ENCODE peak calls at places on chromosome 10, in nine cellular contexts. Q is mammary epithelial cell, Z is fibroblast of lung, A is PC-3, X is neural progenitor cell, S is H9, N is osteoblast, W is IMR-90, R is Karpas-422. K is an unnamed sample.

GRCh38 chr10:76830218-76830617 is 807.4 kb downstream of the KCNMA1 start:
- DNase-seq in N (no peak), W (no peak), S (no peak), Q (no peak), A (no peak), X (no peak), R (peak; percentile 9), Z (no peak), K (no peak)

GRCh38 chr10:14329609-14330246 is 996 bp downstream of the FRMD4A start:
- DNase-seq in S (peak; percentile 59), Z (no peak), A (no peak), Q (no peak), W (peak; percentile 0), X (peak; percentile 39), N (no peak), R (no peak), K (no peak)

GRCh38 chr10:48574322-48574796 is 30.5 kb downstream of the ARHGAP22 start:
- DNase-seq in X (no peak), Q (no peak), W (no peak), R (peak; percentile 83), Z (no peak), A (no peak), S (peak; percentile 22), N (no peak), K (no peak)

GRCh38 chr10:13087986-13088618 is 11.9 kb upstream of the OPTN start:
- DNase-seq in N (peak; percentile 71), Z (peak; percentile 81), X (no peak), S (no peak), Q (peak; percentile 50), R (no peak), W (peak; percentile 90), A (peak; percentile 55), K (peak; percentile 77)

GRCh38 chr10:80410122-80410521 is 1.8 kb downstream of the PRXL2A start:
- DNase-seq in R (no peak), A (no peak), S (no peak), Z (no peak), W (no peak), Q (no peak), X (no peak), N (peak; percentile 77), K (no peak)

GRCh38 chr10:58743466-58744115 is 230.9 kb downstream of the BICC1 start:
- DNase-seq in W (peak; percentile 85), N (peak; percentile 65), R (no peak), X (peak; percentile 70), S (no peak), A (no peak), Q (no peak), Z (no peak), K (no peak)

GRCh38 chr10:77377678-77378352 is 259.8 kb downstream of the KCNMA1 start:
- DNase-seq in X (no peak), W (no peak), Q (no peak), S (peak; percentile 42), N (no peak), R (no peak), Z (no peak), A (peak; percentile 44), K (peak; percentile 20)

GRCh38 chr10:85995791-85996190 is 370.8 kb downstream of the GRID1 start:
- DNase-seq in W (peak; percentile 0), R (peak; percentile 65), S (no peak), Z (no peak), N (no peak), X (peak; percentile 55), Q (peak; percentile 26), A (peak; percentile 43), K (peak; percentile 6)

GRCh38 chr10:103986360-103986759 is 19.4 kb downstream of the SLK start:
- DNase-seq in Q (peak; percentile 19), X (no peak), R (no peak), S (no peak), N (no peak), A (no peak), W (no peak), Z (no peak), K (no peak)

GRCh38 chr10:35903021-35903420 is 260.9 kb upstream of the FZD8 start:
- DNase-seq in R (no peak), Q (no peak), X (no peak), N (no peak), S (no peak), A (no peak), Z (no peak), W (no peak), K (no peak)

GRCh38 chr10:70328987-70329386 is 45.2 kb upstream of the NPFFR1 start:
- DNase-seq in S (no peak), W (peak; percentile 28), A (peak; percentile 46), Z (peak; percentile 7), X (no peak), Q (peak; percentile 35), R (no peak), N (peak; percentile 97), K (no peak)

DNA sequence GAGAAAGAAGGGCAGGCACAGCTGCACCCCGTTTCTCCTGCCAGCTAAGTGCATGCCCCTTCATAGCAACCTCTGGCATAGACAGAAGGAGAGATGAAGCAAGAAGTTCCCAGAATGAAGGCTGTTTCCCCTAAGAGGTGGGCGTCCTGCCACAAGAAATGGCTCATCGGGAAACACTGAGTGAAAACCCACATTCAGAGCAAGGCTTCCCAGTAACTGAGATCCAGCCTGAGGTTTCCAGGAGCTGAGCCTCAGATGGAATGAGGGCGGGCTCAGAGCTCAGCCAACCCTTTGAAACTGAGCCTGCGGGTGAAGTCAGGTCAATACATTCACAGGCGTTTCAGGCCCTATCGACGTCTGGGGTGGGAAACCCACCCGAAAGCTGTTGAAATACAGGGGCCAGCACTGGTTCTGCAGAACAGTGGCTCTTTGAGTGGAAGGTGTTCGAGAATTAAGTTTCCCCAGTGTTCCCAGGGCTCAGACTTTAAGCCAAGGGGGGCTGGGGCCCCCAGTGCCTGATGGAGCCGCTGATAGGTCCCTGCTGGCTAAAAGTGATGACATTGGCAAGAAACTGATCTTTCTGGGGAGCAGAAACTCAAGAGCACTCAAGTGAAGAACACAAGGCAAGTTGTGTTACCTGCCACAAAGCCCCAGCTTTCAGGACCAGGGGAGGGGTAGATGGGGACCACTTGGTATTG is 510.2 kb downstream of the RPS24 start:
- DNase-seq in Z (peak; percentile 97), A (no peak), W (peak; percentile 94), Q (no peak), X (peak; percentile 38), S (no peak), R (no peak), N (peak; percentile 91), K (no peak)
- H3K4me1 ChIP-seq in Z (peaks cover 23% of the 10 kb centered on the region), A (peaks cover 2% of the 10 kb centered on the region), W (peaks cover 36% of the 10 kb centered on the region), Q (no peaks in the 10 kb centered on the region), X (peaks cover 13% of the 10 kb centered on the region), S (no peaks in the 10 kb centered on the region), R (no peaks in the 10 kb centered on the region), N (peaks cover 41% of the 10 kb centered on the region), K (no peaks in the 10 kb centered on the region)

DNA sequence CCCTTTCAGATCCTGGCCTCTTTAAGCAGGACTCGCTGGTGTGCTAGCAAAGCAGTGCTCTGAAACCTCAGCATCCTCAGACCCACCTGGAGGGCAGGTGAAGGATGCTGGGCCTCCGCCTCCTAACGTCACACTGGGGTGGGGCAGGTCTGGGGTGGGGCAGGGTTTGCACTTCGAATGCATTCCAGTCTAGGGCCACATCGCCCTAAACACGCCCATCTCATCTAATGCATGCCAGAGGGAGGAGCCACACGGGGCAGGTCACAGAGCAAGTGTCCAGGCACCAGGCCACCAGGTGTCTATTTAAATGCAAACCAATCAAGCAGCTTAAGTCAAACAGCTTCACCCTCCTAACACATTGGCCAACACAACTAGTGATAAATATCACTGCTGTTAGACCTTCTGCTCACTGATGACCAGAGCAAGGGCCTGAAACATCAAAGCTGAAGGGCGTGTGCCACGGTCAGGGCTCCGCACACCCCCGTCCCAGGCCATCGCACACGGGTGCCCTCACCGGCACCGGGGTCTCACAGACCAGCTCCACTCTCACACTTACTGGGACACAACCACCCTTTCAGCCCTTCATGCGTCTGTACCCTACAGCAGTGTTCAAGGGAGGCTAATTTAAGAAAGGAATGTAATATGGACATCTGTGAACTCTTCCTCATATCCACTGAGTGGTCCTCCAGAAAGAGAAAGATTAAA is 47.1 kb downstream of the DIP2C start:
- DNase-seq in N (peak; percentile 60), Q (no peak), A (peak; percentile 7), Z (no peak), S (no peak), X (no peak), W (no peak), R (no peak), K (no peak)
- H4K20me1 ChIP-seq in N (peaks cover 63% of the 10 kb centered on the region), Q (no peaks in the 10 kb centered on the region), A (no peaks in the 10 kb centered on the region), Z (no peaks in the 10 kb centered on the region), S (no peaks in the 10 kb centered on the region), X (peaks cover 73% of the 10 kb centered on the region), W (peaks cover 82% of the 10 kb centered on the region), R (no peaks in the 10 kb centered on the region), K (no peaks in the 10 kb centered on the region)

GRCh38 chr10:114228156-114228555 is 10.9 kb upstream of the VWA2 start:
- DNase-seq in S (no peak), X (no peak), W (no peak), R (no peak), N (no peak), Z (no peak), A (no peak), Q (no peak), K (no peak)
- H3K4me1 ChIP-seq in S (no peaks in the 10 kb centered on the region), X (no peaks in the 10 kb centered on the region), W (no peaks in the 10 kb centered on the region), R (peaks cover 6% of the 10 kb centered on the region), N (no peaks in the 10 kb centered on the region), Z (no peaks in the 10 kb centered on the region), A (no peaks in the 10 kb centered on the region), Q (no peaks in the 10 kb centered on the region), K (no peaks in the 10 kb centered on the region)

GRCh38 chr10:73865459-73866442 is 8.6 kb downstream of the CAMK2G start:
- DNase-seq in S (no peak), Z (no peak), X (no peak), R (peak; percentile 83), N (peak; percentile 18), Q (no peak), W (no peak), A (no peak), K (no peak)

GRCh38 chr10:73868655-73869195 is 5.6 kb downstream of the CAMK2G start:
- DNase-seq in X (no peak), Z (no peak), A (no peak), R (no peak), Q (no peak), N (peak; percentile 66), W (no peak), S (no peak), K (no peak)

GRCh38 chr10:73867871-73868631 is 6.3 kb downstream of the CAMK2G start:
- DNase-seq in X (no peak), S (no peak), Q (no peak), N (peak; percentile 73), R (no peak), Z (no peak), A (no peak), W (no peak), K (no peak)

GRCh38 chr10:73866621-73867020 is 7.7 kb downstream of the CAMK2G start:
- DNase-seq in W (no peak), X (no peak), R (no peak), A (no peak), S (no peak), Z (no peak), N (peak; percentile 15), Q (no peak), K (no peak)

DNA sequence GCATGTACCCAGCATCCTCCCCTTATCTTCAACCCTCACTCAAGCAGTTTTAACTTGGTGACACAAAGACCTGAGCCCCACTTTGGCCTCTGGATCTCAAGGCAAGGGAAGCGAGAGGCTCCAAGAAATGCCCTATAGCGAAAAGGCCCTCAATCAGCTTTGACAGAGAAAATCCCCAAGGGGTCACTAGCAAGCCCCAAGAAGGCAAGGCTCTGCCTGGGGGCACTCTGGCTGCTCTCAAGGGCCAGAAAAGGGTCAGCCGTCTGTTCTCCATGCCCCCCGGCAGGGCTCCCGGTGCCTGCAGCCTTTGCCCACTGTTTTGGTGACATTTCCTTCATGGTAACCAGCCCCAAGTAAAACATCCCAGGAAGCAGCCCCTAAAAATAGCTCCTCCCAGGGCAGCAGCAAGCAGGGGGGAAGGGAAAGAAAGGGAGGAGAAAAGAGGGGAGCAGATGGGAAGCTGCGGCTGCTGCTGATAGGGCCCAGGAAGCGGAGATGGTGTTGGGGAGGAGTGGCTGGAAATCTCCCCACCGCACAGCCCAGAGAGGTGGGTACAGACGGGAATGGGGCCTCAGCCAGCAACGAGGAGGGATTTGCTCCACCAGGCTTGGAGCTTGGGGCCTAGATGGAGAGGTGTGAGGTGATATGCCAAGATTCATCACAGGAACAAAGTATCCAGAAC is 7.1 kb downstream of the CAMK2G start:
- DNase-seq in Z (no peak), A (no peak), S (no peak), X (no peak), R (no peak), Q (no peak), N (peak; percentile 68), W (no peak), K (no peak)
- H4K20me1 ChIP-seq in Z (no peaks in the 10 kb centered on the region), A (peaks cover 86% of the 10 kb centered on the region), S (peaks cover 2% of the 10 kb centered on the region), X (peaks cover 53% of the 10 kb centered on the region), R (no peaks in the 10 kb centered on the region), Q (no peaks in the 10 kb centered on the region), N (peaks cover 43% of the 10 kb centered on the region), W (peaks cover 38% of the 10 kb centered on the region), K (peaks cover 87% of the 10 kb centered on the region)